ENCODE peak calls at places on chromosomes 2 and 18, in seven cellular contexts. M is HEK293T, S is stomach, H is suprapubic skin, Z is sigmoid colon, C is transverse colon, R is AG20443. L is an unnamed sample.

GRCh38 chr2:63983986-63984605 is 35.1 kb downstream of the VPS54 start:
- DNase-seq in Z (no peak), M (no peak), R (no peak), S (no peak), H (no peak), C (no peak), L (no peak)

GRCh38 chr18:28858248-28858647 is 681.3 kb upstream of the CDH2 start:
- DNase-seq in M (no peak), C (no peak), H (no peak), S (no peak), Z (no peak), R (no peak), L (no peak)

GRCh38 chr2:168424112-168424951 is 31.7 kb upstream of the CERS6 start:
- DNase-seq in R (no peak), Z (no peak), C (no peak), H (no peak), S (no peak), M (no peak), L (no peak)

GRCh38 chr18:58454406-58455061 is 174.4 kb downstream of the ALPK2 start:
- DNase-seq in S (no peak), H (no peak), M (no peak), R (peak; percentile 47), C (no peak), Z (no peak), L (no peak)

GRCh38 chr2:27013738-27014137 is 19.0 kb upstream of the TMEM214 start:
- DNase-seq in C (no peak), Z (no peak), H (no peak), M (no peak), R (no peak), S (no peak), L (no peak)

GRCh38 chr18:79847606-79848293 is 50.0 kb downstream of the KCNG2 start:
- DNase-seq in C (no peak), S (no peak), Z (no peak), R (peak; percentile 8), H (no peak), M (no peak), L (peak; percentile 43)

GRCh38 chr2:126902152-126902835 is 3.6 kb downstream of the TEX51 start:
- DNase-seq in H (no peak), R (no peak), Z (no peak), S (peak; percentile 24), C (no peak), M (no peak), L (peak; percentile 78)

GRCh38 chr2:185279999-185280398 is 458.6 kb upstream of the FSIP2 start:
- DNase-seq in M (peak; percentile 7), R (no peak), Z (no peak), H (no peak), S (no peak), C (no peak), L (no peak)

GRCh38 chr2:234914371-234915154 is 37.3 kb upstream of the SH3BP4 start:
- DNase-seq in M (no peak), Z (no peak), S (no peak), R (no peak), C (no peak), H (no peak), L (no peak)

GRCh38 chr2:107635883-107636282 is 190.8 kb upstream of the RGPD4 start:
- DNase-seq in S (no peak), M (no peak), H (no peak), R (no peak), C (no peak), Z (no peak), L (no peak)

GRCh38 chr18:79870369-79871025 is 72.8 kb downstream of the KCNG2 start:
- DNase-seq in R (peak; percentile 7), Z (no peak), S (no peak), C (no peak), H (peak; percentile 47), M (no peak), L (peak; percentile 26)

GRCh38 chr18:37476182-37476581 is 89.4 kb downstream of the CELF4 start:
- DNase-seq in H (no peak), Z (no peak), C (peak; percentile 18), M (peak; percentile 82), S (no peak), R (peak; percentile 64), L (no peak)

GRCh38 chr2:5070257-5070656 is 621.9 kb upstream of the SOX11 start:
- DNase-seq in M (no peak), S (no peak), R (no peak), C (no peak), H (no peak), Z (no peak), L (no peak)

GRCh38 chr2:584863-585823 is 92.1 kb downstream of the TMEM18 start:
- DNase-seq in H (no peak), S (no peak), R (no peak), Z (no peak), M (no peak), C (no peak), L (peak; percentile 76)

L was measured in mesenteric fat pad.